ENCODE peak calls at places on chromosomes 2 and 18, in eight cellular contexts. O, V, W, K, Q, X, L and J are unnamed samples.

GRCh38 chr2:113060396-113060795 is 1.4 kb downstream of the IL36RN start:
- DNase-seq in O (no peak), V (no peak), W (no peak), K (peak), Q (no peak), X (peak), L (peak), J (no peak)

GRCh38 chr18:48165104-48165866 is 234.8 kb upstream of the SMAD2 start:
- DNase-seq in O (peak), V (no peak), W (no peak), K (no peak), Q (no peak), X (no peak), L (no peak), J (no peak)

GRCh38 chr2:205754285-205754923 is 72.1 kb downstream of the NRP2 start:
- DNase-seq in O (no peak), V (no peak), W (no peak), K (no peak), Q (no peak), X (no peak), L (no peak), J (no peak)

GRCh38 chr2:187545238-187545751 is 8.9 kb downstream of the TFPI start:
- DNase-seq in O (no peak), V (peak), W (no peak), K (no peak), Q (no peak), X (no peak), L (no peak), J (no peak)

GRCh38 chr2:239487272-239487671 is 86.5 kb upstream of the HDAC4 start:
- DNase-seq in O (no peak), V (no peak), W (no peak), K (no peak), Q (no peak), X (no peak), L (no peak), J (no peak)

GRCh38 chr2:201964631-201965206 is 68.9 kb upstream of the FZD7 start:
- DNase-seq in O (no peak), V (peak), W (no peak), K (peak), Q (no peak), X (no peak), L (no peak), J (no peak)

GRCh38 chr2:86671304-86671981 is 47.8 kb upstream of the RNF103 start:
- DNase-seq in O (no peak), V (peak), W (no peak), K (no peak), Q (no peak), X (no peak), L (no peak), J (no peak)

GRCh38 chr18:23281626-23282436 is 146.5 kb downstream of the CABLES1 start:
- DNase-seq in O (no peak), V (peak), W (no peak), K (peak), Q (peak), X (no peak), L (no peak), J (peak)

GRCh38 chr18:34122724-34123334 is 101.9 kb downstream of the NOL4 start:
- DNase-seq in O (peak), V (peak), W (peak), K (peak), Q (peak), X (no peak), L (peak), J (peak)

GRCh38 chr2:16661536-16661935 is 4.1 kb downstream of the CYRIA start:
- DNase-seq in O (no peak), V (no peak), W (no peak), K (no peak), Q (no peak), X (no peak), L (no peak), J (no peak)

DNA sequence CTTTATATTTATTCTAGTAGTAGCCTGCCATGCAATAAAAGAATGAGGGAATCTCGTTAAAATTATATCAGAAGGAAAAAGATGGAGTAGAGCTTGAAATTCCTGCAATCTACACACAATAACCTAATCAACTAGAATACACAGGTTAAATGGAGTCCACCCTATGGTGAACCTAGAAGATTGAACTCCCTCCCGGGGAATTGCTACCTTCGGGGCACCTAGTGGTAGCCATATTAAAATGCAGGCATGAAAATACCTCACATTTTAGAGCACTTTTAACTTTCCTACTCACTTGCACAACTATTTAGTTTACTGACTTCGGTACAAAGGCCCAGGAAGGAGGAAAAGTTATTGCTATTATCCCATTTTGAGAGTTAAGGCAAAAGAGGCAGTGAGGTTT is 174.5 kb downstream of the SS18 start:
- DNase-seq in O (no peak), V (no peak), W (no peak), K (no peak), Q (no peak), X (no peak), L (no peak), J (no peak)
- TF ChIP-seq CTCF in O (no peak), V (no peak), W (peak), K (no peak), Q (peak), X (no peak), L (no peak), J (no peak)

GRCh38 chr18:76823574-76823973 is 1.2 kb downstream of the ZNF236 start:
- DNase-seq in O (peak), V (peak), W (peak), K (no peak), Q (no peak), X (no peak), L (no peak), J (no peak)
- TF ChIP-seq CTCF in O (no peak), V (peak), W (peak), K (peak), Q (peak), X (no peak), L (no peak), J (peak)

DNA sequence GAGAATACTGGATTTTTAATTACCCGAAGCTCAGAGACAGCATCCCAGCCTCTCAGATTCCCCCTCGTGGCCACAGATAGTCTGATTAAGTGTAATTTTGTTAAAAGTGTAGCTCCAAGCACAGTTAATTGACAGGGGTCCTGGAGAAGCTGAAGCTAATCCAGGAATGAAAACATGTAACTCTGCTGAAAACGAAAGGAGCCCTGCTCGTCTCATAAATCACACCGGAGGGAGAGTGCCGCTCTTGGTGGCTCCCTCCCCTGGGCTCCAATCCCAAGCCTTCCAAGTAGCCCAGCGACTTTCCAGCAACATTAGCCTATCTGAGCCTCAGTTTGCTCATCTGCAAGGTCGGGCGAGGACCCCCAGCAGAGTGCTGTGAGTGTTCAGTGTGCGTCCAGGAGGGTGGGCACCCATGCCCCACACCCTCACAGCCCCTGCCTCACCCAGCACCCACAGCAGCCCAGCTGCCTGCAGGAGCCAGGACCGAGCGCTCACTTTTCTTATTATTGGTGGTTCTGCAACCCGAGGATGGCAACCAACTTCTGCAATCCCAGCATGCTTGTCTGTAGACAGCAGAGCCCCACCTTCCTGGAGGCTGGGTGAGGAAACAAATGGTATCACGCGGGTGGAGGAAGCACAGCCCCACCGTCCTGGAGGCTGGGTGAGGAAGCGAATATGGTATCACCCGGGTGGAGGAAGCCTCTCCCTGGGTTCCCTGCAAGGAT is 220.8 kb upstream of the RAB6C start:
- DNase-seq in O (no peak), V (no peak), W (no peak), K (peak), Q (no peak), X (no peak), L (peak), J (no peak)
- TF ChIP-seq CTCF in O (no peak), V (no peak), W (peak), K (no peak), Q (no peak), X (no peak), L (no peak), J (no peak)

DNA sequence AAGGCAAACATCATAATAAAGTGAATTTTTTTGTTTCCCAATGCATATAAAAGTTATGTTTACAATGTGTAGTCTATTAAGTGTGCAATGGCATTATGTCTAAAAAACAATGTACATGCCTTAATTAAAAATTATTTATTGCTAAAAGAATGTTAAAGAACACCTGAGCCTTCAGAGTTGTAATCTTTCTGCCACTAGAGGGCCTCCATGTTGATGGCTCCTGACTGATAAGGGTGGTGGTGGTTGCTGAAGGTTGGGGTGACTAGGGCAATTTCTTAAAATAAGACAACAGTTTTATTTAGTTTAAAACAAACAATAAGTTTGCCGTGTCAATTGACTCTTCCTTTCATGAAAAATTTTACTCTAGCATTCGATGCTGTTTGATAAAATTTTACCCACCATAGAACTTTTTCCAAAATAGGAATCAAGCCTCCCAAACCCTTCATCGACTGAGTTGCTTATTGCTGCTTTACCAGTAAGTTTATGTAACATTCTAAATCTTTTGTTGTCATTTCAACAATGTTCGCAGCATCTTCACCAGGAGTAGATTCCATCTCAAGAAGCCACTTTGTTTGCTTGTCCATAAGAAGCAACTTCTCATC is 32.3 kb downstream of the MAP3K2 start:
- DNase-seq in O (no peak), V (no peak), W (no peak), K (no peak), Q (peak), X (no peak), L (no peak), J (peak)
- TF ChIP-seq CTCF in O (peak), V (peak), W (peak), K (peak), Q (peak), X (peak), L (peak), J (peak)

DNA sequence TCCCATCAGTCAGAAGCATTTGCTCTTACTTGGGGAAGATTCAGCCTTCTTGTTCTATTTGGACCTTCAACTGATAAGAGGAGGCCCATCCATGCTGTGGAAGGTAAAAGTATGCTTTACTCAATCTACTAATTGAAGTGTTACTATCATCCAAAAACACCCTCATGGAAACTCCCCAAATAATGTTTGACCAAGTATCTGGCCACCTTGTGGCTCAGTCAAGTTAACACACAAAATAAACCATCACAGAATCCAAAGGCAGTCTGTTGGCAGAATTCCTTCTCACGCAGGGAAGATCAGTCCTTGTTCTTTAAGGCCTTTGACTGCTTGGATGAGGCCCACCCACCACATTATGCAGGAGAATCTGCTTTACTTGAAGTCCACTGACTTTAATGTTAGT is 531.2 kb upstream of the SMIM21 start:
- DNase-seq in O (no peak), V (no peak), W (no peak), K (peak), Q (no peak), X (no peak), L (no peak), J (no peak)
- TF ChIP-seq CTCF in O (no peak), V (peak), W (peak), K (peak), Q (no peak), X (no peak), L (no peak), J (no peak)

GRCh38 chr2:234352270-234352669 is 144.6 kb downstream of the ARL4C start:
- DNase-seq in O (no peak), V (no peak), W (no peak), K (no peak), Q (no peak), X (no peak), L (no peak), J (no peak)

GRCh38 chr2:234355798-234356365 is 141.0 kb downstream of the ARL4C start:
- DNase-seq in O (no peak), V (no peak), W (no peak), K (no peak), Q (no peak), X (no peak), L (no peak), J (no peak)

GRCh38 chr2:234357666-234358065 is 139.2 kb downstream of the ARL4C start:
- DNase-seq in O (no peak), V (no peak), W (no peak), K (no peak), Q (no peak), X (no peak), L (no peak), J (no peak)

DNA sequence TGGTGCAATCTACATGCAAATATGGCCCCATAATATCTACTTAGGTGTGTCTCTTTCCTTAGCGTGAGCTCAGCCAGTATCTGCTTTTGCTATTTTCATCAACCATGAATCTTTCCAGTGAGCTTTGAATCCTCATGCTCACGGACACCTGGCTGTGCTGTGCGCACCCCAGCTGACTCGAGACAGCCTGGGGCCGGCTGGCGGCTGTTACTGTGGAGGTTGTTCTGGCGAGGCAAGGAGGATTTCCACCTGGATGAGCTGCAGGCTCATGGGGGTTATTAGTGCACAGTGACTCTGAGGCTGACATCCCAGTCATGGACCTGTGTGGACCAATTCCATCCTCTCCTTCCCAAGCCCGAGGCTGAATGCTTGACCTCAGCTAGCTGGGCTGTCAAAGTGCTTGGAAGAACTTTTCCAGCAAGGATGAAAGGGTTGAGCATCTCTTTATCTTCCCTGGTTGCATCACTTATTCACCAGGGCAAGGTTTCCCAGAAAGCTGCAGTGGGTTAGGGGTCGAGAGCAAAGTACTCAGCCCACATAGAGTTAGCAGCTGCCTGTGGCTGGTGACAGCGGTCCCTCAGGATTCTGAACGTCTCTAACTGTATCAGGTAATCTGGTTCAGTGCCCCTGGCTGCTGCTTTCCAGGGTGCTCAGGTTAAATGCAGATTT is 141.7 kb downstream of the ARL4C start:
- DNase-seq in O (no peak), V (no peak), W (no peak), K (no peak), Q (no peak), X (no peak), L (no peak), J (no peak)
- TF ChIP-seq CTCF in O (no peak), V (no peak), W (no peak), K (no peak), Q (no peak), X (no peak), L (no peak), J (no peak)

GRCh38 chr2:43227830-43228280 is 1.4 kb upstream of the ZFP36L2 start:
- DNase-seq in O (no peak), V (no peak), W (no peak), K (no peak), Q (no peak), X (no peak), L (no peak), J (no peak)

GRCh38 chr2:43228782-43229659 is 2.6 kb upstream of the ZFP36L2 start:
- DNase-seq in O (no peak), V (peak), W (no peak), K (peak), Q (no peak), X (no peak), L (no peak), J (no peak)

GRCh38 chr2:43230981-43231827 is 4.8 kb upstream of the ZFP36L2 start:
- DNase-seq in O (no peak), V (no peak), W (no peak), K (no peak), Q (no peak), X (no peak), L (no peak), J (no peak)

GRCh38 chr2:43228341-43228751 is 1.9 kb upstream of the ZFP36L2 start:
- DNase-seq in O (no peak), V (no peak), W (no peak), K (no peak), Q (no peak), X (no peak), L (no peak), J (no peak)

DNA sequence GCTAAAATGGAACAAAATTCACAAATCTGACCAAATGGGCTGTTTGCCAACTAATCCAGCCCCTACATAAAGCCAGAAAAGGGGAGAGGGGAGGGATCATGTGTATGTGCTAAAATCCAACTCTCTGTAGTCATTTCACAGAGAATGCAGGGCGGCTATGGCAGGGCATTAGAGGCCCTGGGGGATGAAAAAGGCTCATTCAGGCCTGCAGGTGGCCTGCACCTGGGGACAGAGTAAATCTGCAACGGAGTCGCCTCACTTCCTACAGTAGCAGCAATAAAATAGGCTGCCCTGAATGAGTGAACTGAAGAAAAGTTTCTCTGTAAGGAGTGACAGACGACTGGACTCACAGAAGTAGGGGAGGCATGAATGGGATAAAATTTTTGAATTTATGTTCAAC is 4.1 kb upstream of the ZFP36L2 start:
- DNase-seq in O (no peak), V (no peak), W (no peak), K (no peak), Q (no peak), X (no peak), L (no peak), J (no peak)
- TF ChIP-seq CTCF in O (no peak), V (no peak), W (no peak), K (no peak), Q (no peak), X (no peak), L (no peak), J (no peak)

DNA sequence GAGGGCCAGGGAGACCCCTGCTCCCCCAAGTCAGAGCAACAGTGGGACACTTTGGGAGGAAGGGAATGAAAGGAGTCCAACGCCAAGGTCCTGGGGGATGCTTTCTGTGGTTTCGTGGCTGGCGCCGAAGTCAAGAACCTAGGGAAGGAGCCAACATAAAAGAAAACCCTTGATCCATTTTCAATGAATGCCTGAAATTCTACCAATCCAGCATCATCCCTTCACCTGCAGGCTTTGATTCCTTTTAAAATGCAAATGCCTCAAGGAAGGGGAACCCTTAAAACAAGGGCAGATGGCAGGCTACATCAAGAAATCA is 123.4 kb upstream of the SLC1A4 start:
- DNase-seq in O (no peak), V (no peak), W (no peak), K (no peak), Q (no peak), X (no peak), L (no peak), J (no peak)
- TF ChIP-seq CTCF in O (peak), V (no peak), W (no peak), K (no peak), Q (no peak), X (no peak), L (no peak), J (no peak)

GRCh38 chr2:167964650-167965404 is 282.6 kb downstream of the STK39 start:
- DNase-seq in O (no peak), V (peak), W (no peak), K (no peak), Q (no peak), X (no peak), L (no peak), J (no peak)
- TF ChIP-seq CTCF in O (no peak), V (peak), W (peak), K (peak), Q (peak), X (no peak), L (no peak), J (no peak)

DNA sequence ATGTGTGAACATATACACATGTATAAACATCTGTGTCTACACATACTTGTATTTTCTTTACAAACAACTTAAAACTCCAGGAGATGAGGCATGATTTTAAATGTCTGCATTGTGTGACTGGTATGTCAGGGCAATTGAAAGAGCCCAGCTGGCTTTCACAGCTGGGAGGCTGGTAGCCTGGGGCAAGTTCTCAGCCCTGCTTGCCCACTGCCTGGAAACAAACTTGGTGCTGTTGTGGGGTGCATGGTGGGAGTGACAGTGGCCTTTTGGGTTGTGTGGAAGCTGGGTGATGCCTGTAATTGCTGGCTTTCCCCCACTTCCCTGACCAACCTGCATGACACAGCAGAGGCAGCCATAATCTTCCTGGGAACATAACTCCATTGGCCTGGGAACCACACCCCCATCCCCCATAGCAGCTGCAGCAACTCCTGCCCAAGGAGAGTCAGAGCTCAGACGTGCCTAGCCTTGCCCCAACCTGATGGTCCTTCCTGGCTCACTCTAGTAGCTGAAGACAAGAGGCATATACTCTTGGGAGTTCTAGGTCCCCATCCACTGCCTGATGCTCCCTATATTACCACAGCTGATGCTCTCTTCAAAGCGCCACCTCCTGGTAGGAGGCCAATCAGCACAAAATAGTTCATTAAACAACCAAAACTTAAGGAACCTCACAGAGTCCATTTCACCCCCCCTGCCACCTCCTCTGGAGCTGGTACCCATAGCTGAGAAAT is 158.4 kb downstream of the CERS6 start:
- DNase-seq in O (no peak), V (no peak), W (no peak), K (no peak), Q (no peak), X (no peak), L (no peak), J (no peak)
- TF ChIP-seq CTCF in O (no peak), V (peak), W (no peak), K (peak), Q (peak), X (no peak), L (no peak), J (no peak)